ENCODE peak calls at places on chromosome 14, in seven cellular contexts. D is AG10803, K is MM.1S, Z is astrocyte of the spinal cord, C is WERI-Rb-1, I is OCI-LY7, F is cardiac muscle cell. B is an unnamed sample.

GRCh38 chr14:64279719-64280668 is 14.2 kb downstream of the ESR2 start:
- DNase-seq in C (no peak), D (no peak), Z (no peak), I (no peak), F (peak; percentile 13), K (no peak), B (no peak)

GRCh38 chr14:77375164-77375950 is 1.5 kb downstream of the TMED8 start:
- DNase-seq in C (no peak), F (no peak), Z (no peak), D (no peak), K (no peak), I (peak; percentile 59), B (no peak)

GRCh38 chr14:60349663-60350365 is 100.8 kb downstream of the PPM1A start:
- DNase-seq in F (peak; percentile 67), C (peak; percentile 32), D (peak; percentile 56), Z (peak; percentile 64), K (peak; percentile 55), I (peak; percentile 83), B (peak; percentile 18)

GRCh38 chr14:89249296-89249565 is 167.8 kb downstream of the FOXN3 start:
- DNase-seq in I (no peak), F (no peak), Z (no peak), D (no peak), C (no peak), K (no peak), B (peak; percentile 45)

GRCh38 chr14:77120771-77121743 is 20.5 kb downstream of the ZDHHC22 start:
- DNase-seq in C (no peak), D (no peak), I (peak; percentile 95), F (peak; percentile 32), K (peak; percentile 51), Z (no peak), B (peak; percentile 70)

GRCh38 chr14:61690982-61691381 is 4.3 kb upstream of the HIF1A start:
- DNase-seq in K (no peak), D (no peak), Z (peak; percentile 21), I (no peak), F (peak; percentile 43), C (no peak), B (no peak)

GRCh38 chr14:99968156-99968920 is 96.9 kb upstream of the EVL start:
- DNase-seq in D (peak; percentile 90), Z (peak; percentile 92), F (peak; percentile 74), C (no peak), I (no peak), K (no peak), B (no peak)

GRCh38 chr14:40485688-40486087 is 1053.5 kb upstream of the FBXO33 start:
- DNase-seq in C (no peak), I (no peak), F (no peak), K (no peak), D (no peak), Z (no peak), B (no peak)

GRCh38 chr14:74793506-74794155 is 30.5 kb downstream of the YLPM1 start:
- DNase-seq in F (peak; percentile 25), K (no peak), D (peak; percentile 17), C (no peak), Z (peak; percentile 5), I (peak; percentile 16), B (no peak)

GRCh38 chr14:22255042-22255441 is 334.0 kb downstream of the DAD1 start:
- DNase-seq in D (no peak), I (no peak), K (no peak), Z (no peak), F (no peak), C (no peak), B (no peak)

GRCh38 chr14:105483300-105484068 is 3.2 kb upstream of the CRIP1 start:
- DNase-seq in C (no peak), Z (no peak), K (no peak), I (no peak), F (no peak), D (no peak), B (peak; percentile 67)

GRCh38 chr14:105484069-105484996 is 2.4 kb upstream of the CRIP1 start:
- DNase-seq in C (no peak), Z (no peak), K (no peak), F (peak; percentile 19), I (no peak), D (peak; percentile 76), B (no peak)

GRCh38 chr14:105481886-105482454 is 4.7 kb upstream of the CRIP1 start:
- DNase-seq in Z (peak; percentile 97), F (peak; percentile 98), I (peak; percentile 80), C (no peak), D (peak; percentile 99), K (peak; percentile 84), B (peak; percentile 98)

GRCh38 chr14:105480807-105481801 is 5.6 kb upstream of the CRIP1 start:
- DNase-seq in D (peak; percentile 87), F (peak; percentile 93), Z (peak; percentile 91), I (peak; percentile 83), K (peak; percentile 53), C (peak; percentile 92), B (peak; percentile 91)

DNA sequence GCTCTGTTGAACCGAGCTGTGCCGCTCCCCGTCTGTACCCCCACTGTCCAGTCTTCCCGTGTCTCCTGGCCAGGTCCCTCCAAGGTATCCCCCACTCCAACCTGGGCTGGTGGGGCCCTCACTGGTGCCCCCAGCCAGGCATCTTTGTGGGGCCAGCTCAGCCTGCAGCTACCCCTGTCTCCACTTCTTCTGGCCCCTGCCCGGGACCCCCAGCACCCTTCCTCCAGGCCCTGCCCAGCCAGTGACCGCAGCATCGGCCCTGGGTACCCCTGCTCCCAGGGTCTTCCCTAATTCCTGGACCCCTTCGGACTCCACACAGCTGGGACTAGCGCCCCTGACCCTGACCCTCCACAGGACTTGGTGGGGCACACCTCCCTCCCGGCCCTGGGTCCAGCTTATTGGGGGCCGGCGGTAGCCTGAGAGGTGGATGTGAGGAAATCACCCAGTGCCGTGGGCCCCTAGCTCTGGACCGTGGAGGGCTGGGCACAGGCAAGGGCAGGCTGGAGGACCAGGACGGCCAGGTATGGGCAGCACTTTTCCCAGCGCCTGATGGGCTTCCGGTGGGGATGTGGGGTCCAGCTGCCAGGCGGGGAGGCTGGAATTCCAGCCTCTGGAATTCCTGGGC is 4.1 kb upstream of the CRIP1 start:
- DNase-seq in D (no peak), I (no peak), Z (no peak), C (no peak), F (no peak), K (no peak), B (no peak)
- H3K4me3 ChIP-seq in D (no peak overlapping the region), I (no peak overlapping the region), Z (no peak overlapping the region), C (no peak overlapping the region), F (no peak overlapping the region), K (no peak overlapping the region), B (no peak overlapping the region)

GRCh38 chr14:67586302-67586701 is 13.8 kb downstream of the PIGH start:
- DNase-seq in I (no peak), Z (no peak), D (no peak), C (no peak), K (no peak), F (no peak), B (no peak)

GRCh38 chr14:67580336-67581230 is 19.5 kb downstream of the PIGH start:
- DNase-seq in Z (no peak), F (no peak), K (no peak), I (no peak), C (no peak), D (no peak), B (no peak)

GRCh38 chr14:67582061-67582460 is 18.0 kb downstream of the PIGH start:
- DNase-seq in K (no peak), I (no peak), C (no peak), D (no peak), F (no peak), Z (no peak), B (no peak)

GRCh38 chr14:67584931-67585330 is 15.1 kb downstream of the PIGH start:
- DNase-seq in D (no peak), I (no peak), K (no peak), Z (no peak), C (no peak), F (no peak), B (no peak)

GRCh38 chr14:67583711-67584644 is 16.1 kb downstream of the PIGH start:
- DNase-seq in C (peak; percentile 51), Z (peak; percentile 39), F (peak; percentile 68), D (peak; percentile 42), K (peak; percentile 18), I (peak; percentile 64), B (peak; percentile 45)
- TF ChIP-seq CTCF in C (peak; percentile 86), Z (peak; percentile 76), F (peak; percentile 79), D (peak; percentile 87), K (peak; percentile 55), I (peak; percentile 85), B (no peak)

GRCh38 chr14:104348741-104349140 is 210.4 kb downstream of the KIF26A start:
- DNase-seq in C (no peak), F (no peak), Z (no peak), I (no peak), K (no peak), D (no peak), B (no peak)
- H3K4me3 ChIP-seq in C (no peak overlapping the region), F (no peak overlapping the region), Z (no peak overlapping the region), I (no peak overlapping the region), K (no peak overlapping the region), D (no peak overlapping the region), B (no peak overlapping the region)

GRCh38 chr14:46051801-46052200 is 599.8 kb downstream of the RPL10L start:
- DNase-seq in D (no peak), I (no peak), Z (no peak), K (no peak), F (no peak), C (no peak), B (no peak)

GRCh38 chr14:46053221-46053620 is 598.4 kb downstream of the RPL10L start:
- DNase-seq in Z (no peak), C (no peak), D (no peak), F (no peak), I (no peak), K (no peak), B (no peak)

GRCh38 chr14:46048127-46048526 is 603.5 kb downstream of the RPL10L start:
- DNase-seq in I (peak; percentile 7), F (peak; percentile 9), D (peak; percentile 3), Z (peak; percentile 49), K (no peak), C (peak; percentile 61), B (no peak)
- TF ChIP-seq CTCF in I (no peak), F (no peak), D (peak; percentile 25), Z (peak; percentile 43), K (peak; percentile 40), C (peak; percentile 80), B (no peak)